ENCODE peak calls at places on chromosomes 11 and 22, in eight cellular contexts. One of them, this sample, is unnamed.
A peak's percentile ranks its signal among the peaks of the same experiment; 100 is the strongest.

GRCh38 chr22:17171313-17172171 is 12.5 kb upstream of the HDHD5 start:
- DNase-seq in mucosa of descending colon: peak; percentile 92
- DNase-seq in foreskin fibroblast: peak; percentile 86
- DNase-seq in coronary artery: peak; percentile 90
- DNase-seq in bronchial epithelial cell: peak; percentile 55
- DNase-seq in keratinocyte: no peak
- DNase-seq in AG09309: peak; percentile 31
- DNase-seq in thoracic aorta: peak; percentile 64
- DNase-seq in this sample: peak; percentile 70

GRCh38 chr11:61967177-61967923 is at the start of gene FTH1:
- DNase-seq in mucosa of descending colon: peak; percentile 96
- DNase-seq in foreskin fibroblast: peak; percentile 90
- DNase-seq in coronary artery: peak; percentile 95
- DNase-seq in bronchial epithelial cell: peak; percentile 56
- DNase-seq in keratinocyte: no peak
- DNase-seq in AG09309: peak; percentile 58
- DNase-seq in thoracic aorta: peak; percentile 57
- DNase-seq in this sample: no peak

GRCh38 chr22:33917744-33918406 is 2.4 kb downstream of the LARGE1 start:
- DNase-seq in mucosa of descending colon: no peak
- DNase-seq in foreskin fibroblast: no peak
- DNase-seq in coronary artery: no peak
- DNase-seq in bronchial epithelial cell: no peak
- DNase-seq in keratinocyte: no peak
- DNase-seq in AG09309: no peak
- DNase-seq in thoracic aorta: no peak
- DNase-seq in this sample: no peak

GRCh38 chr11:114296190-114296978 is at the start of gene NNMT:
- DNase-seq in mucosa of descending colon: peak; percentile 68
- DNase-seq in foreskin fibroblast: peak; percentile 96
- DNase-seq in coronary artery: peak; percentile 92
- DNase-seq in bronchial epithelial cell: peak; percentile 60
- DNase-seq in keratinocyte: no peak
- DNase-seq in AG09309: peak; percentile 97
- DNase-seq in thoracic aorta: peak; percentile 67
- DNase-seq in this sample: peak; percentile 92

GRCh38 chr22:46618104-46618647 is 2.0 kb upstream of the GRAMD4 start:
- DNase-seq in mucosa of descending colon: no peak
- DNase-seq in foreskin fibroblast: no peak
- DNase-seq in coronary artery: no peak
- DNase-seq in bronchial epithelial cell: no peak
- DNase-seq in keratinocyte: no peak
- DNase-seq in AG09309: no peak
- DNase-seq in thoracic aorta: no peak
- DNase-seq in this sample: no peak

GRCh38 chr11:35274909-35275807 is 136.2 kb downstream of the CD44 start:
- DNase-seq in mucosa of descending colon: peak; percentile 52
- DNase-seq in foreskin fibroblast: no peak
- DNase-seq in coronary artery: no peak
- DNase-seq in bronchial epithelial cell: peak; percentile 77
- DNase-seq in keratinocyte: no peak
- DNase-seq in AG09309: no peak
- DNase-seq in thoracic aorta: peak; percentile 47
- DNase-seq in this sample: no peak

GRCh38 chr11:43359432-43359818 is 705 bp downstream of the TTC17 start:
- DNase-seq in mucosa of descending colon: no peak
- DNase-seq in foreskin fibroblast: peak; percentile 20
- DNase-seq in coronary artery: no peak
- DNase-seq in bronchial epithelial cell: peak; percentile 39
- DNase-seq in keratinocyte: no peak
- DNase-seq in AG09309: no peak
- DNase-seq in thoracic aorta: no peak
- DNase-seq in this sample: no peak

GRCh38 chr11:123654566-123655081 is at the start of gene SCN3B:
- DNase-seq in mucosa of descending colon: peak; percentile 62
- DNase-seq in foreskin fibroblast: peak; percentile 35
- DNase-seq in coronary artery: no peak
- DNase-seq in bronchial epithelial cell: peak; percentile 74
- DNase-seq in keratinocyte: peak; percentile 7
- DNase-seq in AG09309: no peak
- DNase-seq in thoracic aorta: no peak
- DNase-seq in this sample: peak; percentile 10

GRCh38 chr11:100980156-100980555 is 149.5 kb downstream of the PGR start:
- DNase-seq in mucosa of descending colon: no peak
- DNase-seq in foreskin fibroblast: no peak
- DNase-seq in coronary artery: no peak
- DNase-seq in bronchial epithelial cell: peak; percentile 42
- DNase-seq in keratinocyte: no peak
- DNase-seq in AG09309: no peak
- DNase-seq in thoracic aorta: no peak
- DNase-seq in this sample: no peak

GRCh38 chr11:15607361-15608036 is 492.8 kb downstream of the INSC start:
- DNase-seq in mucosa of descending colon: no peak
- DNase-seq in foreskin fibroblast: no peak
- DNase-seq in coronary artery: no peak
- DNase-seq in bronchial epithelial cell: no peak
- DNase-seq in keratinocyte: no peak
- DNase-seq in AG09309: no peak
- DNase-seq in thoracic aorta: no peak
- DNase-seq in this sample: no peak

GRCh38 chr11:11027271-11027670 is 169.4 kb upstream of the ZBED5 start:
- DNase-seq in mucosa of descending colon: no peak
- DNase-seq in foreskin fibroblast: peak; percentile 62
- DNase-seq in coronary artery: no peak
- DNase-seq in bronchial epithelial cell: peak; percentile 94
- DNase-seq in keratinocyte: peak; percentile 32
- DNase-seq in AG09309: peak; percentile 61
- DNase-seq in thoracic aorta: no peak
- DNase-seq in this sample: no peak

GRCh38 chr11:57476223-57476882 is 16.0 kb downstream of the RTN4RL2 start:
- DNase-seq in mucosa of descending colon: no peak
- DNase-seq in foreskin fibroblast: peak; percentile 28
- DNase-seq in coronary artery: no peak
- DNase-seq in bronchial epithelial cell: no peak
- DNase-seq in keratinocyte: no peak
- DNase-seq in AG09309: no peak
- DNase-seq in thoracic aorta: no peak
- DNase-seq in this sample: no peak

GRCh38 chr11:124899376-124900145 is 1.9 kb upstream of the ROBO4 start:
- DNase-seq in mucosa of descending colon: no peak
- DNase-seq in foreskin fibroblast: no peak
- DNase-seq in coronary artery: no peak
- DNase-seq in bronchial epithelial cell: no peak
- DNase-seq in keratinocyte: no peak
- DNase-seq in AG09309: no peak
- DNase-seq in thoracic aorta: no peak
- DNase-seq in this sample: no peak

GRCh38 chr11:108803781-108804180 is 138.9 kb downstream of the DDX10 start:
- DNase-seq in mucosa of descending colon: no peak
- DNase-seq in foreskin fibroblast: peak; percentile 12
- DNase-seq in coronary artery: no peak
- DNase-seq in bronchial epithelial cell: no peak
- DNase-seq in keratinocyte: no peak
- DNase-seq in AG09309: no peak
- DNase-seq in thoracic aorta: no peak
- DNase-seq in this sample: no peak

GRCh38 chr22:19773470-19774040 is 13.0 kb downstream of the TBX1 start:
- DNase-seq in mucosa of descending colon: peak; percentile 42
- DNase-seq in foreskin fibroblast: no peak
- DNase-seq in coronary artery: no peak
- DNase-seq in bronchial epithelial cell: no peak
- DNase-seq in keratinocyte: no peak
- DNase-seq in AG09309: no peak
- DNase-seq in thoracic aorta: no peak
- DNase-seq in this sample: no peak

GRCh38 chr22:19772422-19772672 is 11.8 kb downstream of the TBX1 start:
- DNase-seq in mucosa of descending colon: no peak
- DNase-seq in foreskin fibroblast: no peak
- DNase-seq in coronary artery: no peak
- DNase-seq in bronchial epithelial cell: no peak
- DNase-seq in keratinocyte: no peak
- DNase-seq in AG09309: no peak
- DNase-seq in thoracic aorta: no peak
- DNase-seq in this sample: no peak

GRCh38 chr22:19770349-19771220 is 10.0 kb downstream of the TBX1 start:
- DNase-seq in mucosa of descending colon: peak; percentile 29
- DNase-seq in foreskin fibroblast: no peak
- DNase-seq in coronary artery: no peak
- DNase-seq in bronchial epithelial cell: no peak
- DNase-seq in keratinocyte: no peak
- DNase-seq in AG09309: no peak
- DNase-seq in thoracic aorta: no peak
- DNase-seq in this sample: no peak

GRCh38 chr22:19774628-19775027 is 14.1 kb downstream of the TBX1 start:
- DNase-seq in mucosa of descending colon: no peak
- DNase-seq in foreskin fibroblast: no peak
- DNase-seq in coronary artery: no peak
- DNase-seq in bronchial epithelial cell: no peak
- DNase-seq in keratinocyte: no peak
- DNase-seq in AG09309: no peak
- DNase-seq in thoracic aorta: no peak
- DNase-seq in this sample: no peak

GRCh38 chr22:19772673-19773469 is 12.3 kb downstream of the TBX1 start:
- DNase-seq in mucosa of descending colon: peak; percentile 53
- DNase-seq in foreskin fibroblast: no peak
- DNase-seq in coronary artery: no peak
- DNase-seq in bronchial epithelial cell: no peak
- DNase-seq in keratinocyte: no peak
- DNase-seq in AG09309: no peak
- DNase-seq in thoracic aorta: no peak
- DNase-seq in this sample: no peak
- TF ChIP-seq CTCF in mucosa of descending colon: no peak
- TF ChIP-seq CTCF in foreskin fibroblast: no peak
- TF ChIP-seq CTCF in coronary artery: no peak
- TF ChIP-seq CTCF in bronchial epithelial cell: no peak
- TF ChIP-seq CTCF in keratinocyte: no peak
- TF ChIP-seq CTCF in AG09309: no peak
- TF ChIP-seq CTCF in thoracic aorta: no peak
- TF ChIP-seq CTCF in this sample: no peak

DNA sequence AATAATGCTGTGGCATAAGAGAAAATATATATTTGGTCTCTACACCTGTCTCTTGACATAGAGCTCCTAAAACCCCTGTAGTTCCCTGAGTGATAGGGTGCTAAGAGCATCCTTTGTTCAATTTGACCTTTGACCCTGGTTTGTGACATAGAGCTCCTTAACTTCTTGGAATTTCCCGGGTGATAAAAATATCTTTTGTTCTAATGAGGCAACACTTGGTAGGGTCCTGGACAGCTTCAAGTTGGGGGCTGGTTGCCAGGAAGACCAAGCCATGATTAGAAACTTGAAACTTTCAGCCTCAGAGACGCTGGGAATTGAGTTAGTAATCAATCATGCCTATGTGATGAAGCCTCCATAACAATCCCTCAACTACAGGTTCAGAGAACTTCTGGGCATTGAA is 105.4 kb downstream of the CASP12 start:
- DNase-seq in mucosa of descending colon: no peak
- DNase-seq in foreskin fibroblast: no peak
- DNase-seq in coronary artery: no peak
- DNase-seq in bronchial epithelial cell: no peak
- DNase-seq in keratinocyte: no peak
- DNase-seq in AG09309: no peak
- DNase-seq in thoracic aorta: no peak
- DNase-seq in this sample: no peak
- H3K4me3 ChIP-seq in mucosa of descending colon: no peak overlapping the region
- H3K4me3 ChIP-seq in foreskin fibroblast: no peak overlapping the region
- H3K4me3 ChIP-seq in coronary artery: no peak overlapping the region
- H3K4me3 ChIP-seq in bronchial epithelial cell: no peak overlapping the region
- H3K4me3 ChIP-seq in keratinocyte: no peak overlapping the region
- H3K4me3 ChIP-seq in AG09309: no peak overlapping the region
- H3K4me3 ChIP-seq in thoracic aorta: no peak overlapping the region
- H3K4me3 ChIP-seq in this sample: no peak overlapping the region

DNA sequence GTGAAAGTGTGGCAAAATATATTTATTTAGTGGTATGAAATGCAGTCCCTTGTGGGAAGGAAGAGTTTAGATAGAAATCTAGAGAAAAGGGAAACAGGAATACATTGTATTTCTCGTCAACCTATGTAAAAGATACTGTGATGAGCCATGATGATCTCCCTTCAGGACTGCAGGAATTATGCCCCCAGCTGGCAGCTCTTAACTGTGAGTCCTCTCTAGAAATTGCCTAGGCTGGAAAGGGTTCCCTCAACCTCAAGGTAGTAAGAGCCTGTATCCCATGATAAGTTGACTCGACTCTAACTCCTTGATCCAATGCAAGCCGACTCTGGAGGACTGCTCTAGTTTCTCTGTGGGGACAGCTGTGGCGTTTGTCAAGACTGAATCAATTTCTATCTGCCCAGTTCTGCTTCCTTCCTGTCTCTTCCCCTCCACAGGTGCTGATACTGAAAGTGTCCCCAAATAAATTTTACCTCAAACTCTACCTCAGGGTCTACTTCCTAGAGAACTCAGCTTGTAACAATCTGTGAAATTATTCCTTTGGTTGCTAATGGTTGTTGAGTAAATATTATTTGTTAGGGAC is 897.3 kb downstream of the METTL15 start:
- DNase-seq in mucosa of descending colon: no peak
- DNase-seq in foreskin fibroblast: no peak
- DNase-seq in coronary artery: no peak
- DNase-seq in bronchial epithelial cell: no peak
- DNase-seq in keratinocyte: no peak
- DNase-seq in AG09309: no peak
- DNase-seq in thoracic aorta: no peak
- DNase-seq in this sample: no peak
- TF ChIP-seq CTCF in mucosa of descending colon: no peak
- TF ChIP-seq CTCF in foreskin fibroblast: no peak
- TF ChIP-seq CTCF in coronary artery: no peak
- TF ChIP-seq CTCF in bronchial epithelial cell: no peak
- TF ChIP-seq CTCF in keratinocyte: no peak
- TF ChIP-seq CTCF in AG09309: no peak
- TF ChIP-seq CTCF in thoracic aorta: no peak
- TF ChIP-seq CTCF in this sample: no peak

DNA sequence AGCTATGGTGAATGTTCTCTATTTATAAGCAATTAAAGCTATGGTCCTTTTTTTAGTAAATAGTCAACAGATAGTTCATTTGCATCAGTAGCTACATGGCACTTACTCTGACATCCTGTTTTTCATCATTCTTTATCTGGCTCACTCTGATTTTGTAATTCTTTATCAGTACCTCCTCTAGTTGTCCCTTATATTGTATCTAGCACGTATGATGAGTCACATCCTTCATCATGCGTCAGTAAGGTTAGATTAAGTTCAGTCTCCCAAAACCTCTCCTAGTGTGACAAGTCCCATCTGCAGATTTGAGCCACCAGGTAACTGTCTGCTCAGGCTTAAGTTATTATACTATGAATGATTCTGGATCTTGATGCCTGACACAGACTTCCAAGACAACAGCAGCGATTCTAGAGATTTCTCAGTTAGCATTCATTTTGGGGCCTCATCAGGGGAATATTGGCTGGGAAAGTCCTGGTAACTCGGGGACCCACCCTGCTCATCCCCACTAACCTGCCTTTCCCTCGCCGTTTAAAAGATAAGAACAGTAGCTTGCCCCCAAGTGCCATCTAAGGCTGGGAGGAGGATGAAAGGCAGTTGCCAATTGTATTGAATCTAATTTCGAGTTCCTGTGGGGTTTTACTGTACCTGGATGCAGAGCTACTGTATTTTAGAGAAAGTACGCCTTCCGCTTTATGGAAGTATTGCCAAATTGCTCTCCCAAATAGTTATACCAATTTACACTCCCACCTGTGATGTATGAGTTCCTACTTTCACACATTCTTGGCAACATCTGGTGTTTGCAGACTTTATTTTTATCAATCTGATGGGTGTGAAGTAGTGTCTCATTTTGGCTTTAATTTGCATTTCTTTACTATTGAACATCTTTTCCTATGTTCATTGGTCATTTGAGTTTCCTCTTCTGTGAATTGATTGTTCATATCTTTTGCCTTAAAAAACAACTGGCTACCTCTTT is 55.9 kb downstream of the ZC3H12C start:
- DNase-seq in mucosa of descending colon: no peak
- DNase-seq in foreskin fibroblast: peak; percentile 63
- DNase-seq in coronary artery: no peak
- DNase-seq in bronchial epithelial cell: peak; percentile 83
- DNase-seq in keratinocyte: peak; percentile 28
- DNase-seq in AG09309: peak; percentile 68
- DNase-seq in thoracic aorta: no peak
- DNase-seq in this sample: no peak
- H3K4me3 ChIP-seq in mucosa of descending colon: no peak overlapping the region
- H3K4me3 ChIP-seq in foreskin fibroblast: no peak overlapping the region
- H3K4me3 ChIP-seq in coronary artery: no peak overlapping the region
- H3K4me3 ChIP-seq in bronchial epithelial cell: no peak overlapping the region
- H3K4me3 ChIP-seq in keratinocyte: no peak overlapping the region
- H3K4me3 ChIP-seq in AG09309: no peak overlapping the region
- H3K4me3 ChIP-seq in thoracic aorta: no peak overlapping the region
- H3K4me3 ChIP-seq in this sample: no peak overlapping the region

This sample was measured in HFF-Myc.